ENCODE peak calls at places on chromosome 22, in five cellular contexts. D, J, M, P and E are unnamed samples.

GRCh38 chr22:49548356-49549202 is 279.1 kb downstream of the BRD1 start:
- DNase-seq in D (no peak), J (no peak), M (no peak), P (no peak), E (no peak)

GRCh38 chr22:50530280-50530856 is 556 bp upstream of the TYMP start:
- DNase-seq in D (peak), J (peak), M (peak), P (peak), E (no peak)

GRCh38 chr22:36237462-36238347 is 1.6 kb downstream of the APOL2 start:
- DNase-seq in D (no peak), J (no peak), M (no peak), P (no peak), E (no peak)

GRCh38 chr22:38243007-38243775 is 29.6 kb downstream of the TMEM184B start:
- DNase-seq in D (peak), J (no peak), M (peak), P (no peak), E (no peak)

GRCh38 chr22:48635825-48636224 is 1191.8 kb downstream of the BRD1 start:
- DNase-seq in D (no peak), J (no peak), M (no peak), P (no peak), E (no peak)

GRCh38 chr22:37001826-37002225 is 17.4 kb downstream of the TST start:
- DNase-seq in D (no peak), J (no peak), M (no peak), P (no peak), E (no peak)

GRCh38 chr22:38862375-38863329 is 9.4 kb downstream of the CBX6 start:
- DNase-seq in D (no peak), J (peak), M (no peak), P (no peak), E (no peak)

GRCh38 chr22:50529416-50530279 is at the start of gene TYMP:
- DNase-seq in D (peak), J (peak), M (no peak), P (no peak), E (no peak)

GRCh38 chr22:49892226-49892899 is 25.9 kb downstream of the ALG12 start:
- DNase-seq in D (no peak), J (no peak), M (no peak), P (no peak), E (no peak)

GRCh38 chr22:16804882-16805281 is 20.3 kb downstream of the XKR3 start:
- DNase-seq in D (no peak), J (no peak), M (no peak), P (no peak), E (no peak)

GRCh38 chr22:23831781-23832180 is 7.0 kb downstream of the DERL3 start:
- DNase-seq in D (no peak), J (no peak), M (no peak), P (no peak), E (no peak)

GRCh38 chr22:23833911-23834317 is 4.9 kb downstream of the DERL3 start:
- DNase-seq in D (no peak), J (no peak), M (no peak), P (no peak), E (no peak)

GRCh38 chr22:23831261-23831660 is 7.5 kb downstream of the DERL3 start:
- DNase-seq in D (no peak), J (no peak), M (no peak), P (no peak), E (no peak)

GRCh38 chr22:23833017-23833795 is 5.6 kb downstream of the DERL3 start:
- DNase-seq in D (no peak), J (no peak), M (no peak), P (no peak), E (no peak)

GRCh38 chr22:23832226-23833016 is 6.4 kb downstream of the DERL3 start:
- DNase-seq in D (no peak), J (no peak), M (no peak), P (no peak), E (no peak)
- H3K27ac ChIP-seq in D (no peak), J (no peak), M (no peak), P (no peak), E (no peak)

DNA sequence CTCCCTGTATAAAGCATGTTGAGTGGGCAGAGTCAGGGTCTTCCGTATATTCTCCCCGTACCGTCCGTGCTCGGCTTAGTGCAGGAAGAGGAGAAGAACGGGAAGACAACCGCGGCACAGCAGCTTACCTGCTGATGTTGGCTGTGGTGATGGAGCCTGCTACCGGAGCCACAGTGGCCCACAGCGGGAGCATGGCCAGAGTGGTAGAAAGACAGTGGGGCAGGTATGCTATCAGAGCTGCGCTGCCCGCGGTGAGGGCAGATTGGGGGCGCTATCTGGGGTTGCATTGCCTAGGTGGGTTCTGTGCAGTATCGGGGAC is 120.7 kb upstream of the VPREB1 start:
- DNase-seq in D (no peak), J (no peak), M (no peak), P (no peak), E (no peak)
- TF ChIP-seq CTCF in D (no peak), J (no peak), M (no peak), P (no peak), E (no peak)

DNA sequence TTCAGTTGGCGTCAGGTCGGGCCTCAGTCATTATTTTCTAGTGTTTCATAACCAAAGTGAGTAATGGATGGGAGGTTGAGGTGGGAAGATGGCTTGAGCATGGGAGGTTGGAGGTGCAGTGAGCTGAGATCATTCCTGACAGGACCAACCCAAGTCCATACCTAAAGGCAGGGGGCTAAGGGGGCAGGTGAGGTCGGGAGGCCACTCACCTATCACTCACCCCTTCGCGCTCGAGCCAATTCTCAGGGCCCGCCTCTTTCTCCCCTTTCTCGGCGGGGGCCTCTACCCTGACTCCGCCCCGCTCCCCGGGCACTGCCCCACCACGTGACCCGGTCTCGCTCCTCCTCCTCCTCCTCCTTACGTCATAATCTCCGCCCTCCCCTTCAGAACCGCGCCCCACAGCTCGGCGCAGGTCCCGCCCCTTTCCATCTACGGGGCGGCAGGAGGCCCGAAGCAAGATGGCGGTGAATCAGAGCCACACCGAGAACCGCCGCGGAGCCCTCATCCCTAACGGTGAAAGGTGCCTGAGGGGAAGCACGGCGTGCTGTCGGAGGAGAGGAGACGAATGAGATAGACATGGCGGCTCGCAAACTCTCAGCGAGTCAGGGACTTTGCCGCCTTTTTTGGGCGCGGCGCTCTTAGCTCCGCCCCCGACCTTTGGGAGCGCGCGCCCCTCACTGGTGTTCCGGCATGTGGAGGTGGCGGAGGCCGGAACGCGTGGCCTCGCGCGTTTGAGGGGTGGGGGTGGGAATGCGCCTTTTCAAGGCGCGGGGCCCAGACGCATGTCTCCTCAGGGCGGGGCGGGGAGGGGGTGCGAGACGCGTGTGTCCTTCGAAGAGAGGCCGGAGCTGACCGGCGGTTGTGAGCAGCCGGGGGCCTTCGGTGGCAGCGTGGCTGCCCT is at the start of gene WBP2NL:
- DNase-seq in D (peak), J (peak), M (peak), P (no peak), E (peak)
- TF ChIP-seq POLR2A in D (no peak), J (peak), M (peak), P (no peak), E (peak)

DNA sequence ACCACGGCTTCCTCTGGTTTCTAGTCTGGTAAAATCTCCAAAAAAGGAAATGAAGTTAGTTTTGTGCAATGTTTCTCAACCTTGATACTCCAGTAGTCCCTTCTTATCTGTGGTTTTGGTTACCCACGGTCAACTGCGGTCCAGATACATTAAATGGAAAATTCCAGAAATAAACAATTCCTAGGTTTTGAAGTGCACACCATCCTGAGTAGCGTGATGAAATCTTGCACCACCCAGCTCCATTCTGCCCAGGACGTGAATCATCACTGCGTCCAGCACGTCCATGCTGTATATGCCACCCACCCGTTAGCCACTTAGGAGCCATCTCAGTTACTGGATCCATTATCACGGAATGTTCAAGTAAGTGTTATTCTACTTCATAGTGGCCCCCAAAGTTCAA is 117.0 kb downstream of the FBXO7 start:
- DNase-seq in D (no peak), J (no peak), M (no peak), P (no peak), E (no peak)
- H3K27ac ChIP-seq in D (no peak), J (no peak), M (no peak), P (no peak), E (no peak)